ENCODE peak calls at places on chromosomes 6 and 20, in four cellular contexts. One of them, this sample, is unnamed.
A peak's percentile ranks its signal among the peaks of the same experiment; 100 is the strongest.

GRCh38 chr20:19940945-19941590 is 76.1 kb upstream of the NAA20 start:
- DNase-seq in GM12891: no peak
- DNase-seq in GM12878: no peak
- DNase-seq in K562: no peak
- DNase-seq in this sample: peak; percentile 74

GRCh38 chr20:62060631-62061541 is 4.8 kb downstream of the TAF4 start:
- DNase-seq in GM12891: no peak
- DNase-seq in GM12878: no peak
- DNase-seq in K562: no peak
- DNase-seq in this sample: no peak

GRCh38 chr6:9161731-9162130 is 726.4 kb upstream of the SLC35B3 start:
- DNase-seq in GM12891: no peak
- DNase-seq in GM12878: no peak
- DNase-seq in K562: no peak
- DNase-seq in this sample: no peak

GRCh38 chr6:37920667-37921066 is 101.1 kb downstream of the ZFAND3 start:
- DNase-seq in GM12891: no peak
- DNase-seq in GM12878: no peak
- DNase-seq in K562: no peak
- DNase-seq in this sample: no peak

GRCh38 chr6:130796313-130796905 is 30.8 kb upstream of the SMLR1 start:
- DNase-seq in GM12891: no peak
- DNase-seq in GM12878: no peak
- DNase-seq in K562: no peak
- DNase-seq in this sample: no peak

GRCh38 chr6:126657556-126658129 is 317.7 kb downstream of the CENPW start:
- DNase-seq in GM12891: no peak
- DNase-seq in GM12878: no peak
- DNase-seq in K562: peak; percentile 4
- DNase-seq in this sample: no peak

GRCh38 chr6:39416026-39416425 is 93.5 kb upstream of the KCNK16 start:
- DNase-seq in GM12891: no peak
- DNase-seq in GM12878: no peak
- DNase-seq in K562: no peak
- DNase-seq in this sample: no peak

GRCh38 chr6:55895972-55896371 is 20.6 kb upstream of the BMP5 start:
- DNase-seq in GM12891: no peak
- DNase-seq in GM12878: no peak
- DNase-seq in K562: no peak
- DNase-seq in this sample: no peak

GRCh38 chr20:16368645-16369292 is 204.5 kb downstream of the KIF16B start:
- DNase-seq in GM12891: no peak
- DNase-seq in GM12878: no peak
- DNase-seq in K562: no peak
- DNase-seq in this sample: no peak

GRCh38 chr20:2519115-2519815 is 10.6 kb upstream of the ZNF343 start:
- DNase-seq in GM12891: no peak
- DNase-seq in GM12878: no peak
- DNase-seq in K562: no peak
- DNase-seq in this sample: no peak

GRCh38 chr6:26156850-26157149 is 69.6 kb downstream of the HFE start:
- DNase-seq in GM12891: no peak
- DNase-seq in GM12878: no peak
- DNase-seq in K562: no peak
- DNase-seq in this sample: no peak

GRCh38 chr6:158150701-158151100 is 17.4 kb downstream of the SERAC1 start:
- DNase-seq in GM12891: no peak
- DNase-seq in GM12878: no peak
- DNase-seq in K562: no peak
- DNase-seq in this sample: no peak

GRCh38 chr20:7144464-7144863 is 377.0 kb downstream of the BMP2 start:
- DNase-seq in GM12891: no peak
- DNase-seq in GM12878: no peak
- DNase-seq in K562: no peak
- DNase-seq in this sample: no peak

GRCh38 chr6:108074057-108074358 is 533 bp downstream of the OSTM1 start:
- DNase-seq in GM12891: no peak
- DNase-seq in GM12878: no peak
- DNase-seq in K562: no peak
- DNase-seq in this sample: no peak

GRCh38 chr20:9590189-9590588 is 75.8 kb downstream of the LAMP5 start:
- DNase-seq in GM12891: no peak
- DNase-seq in GM12878: no peak
- DNase-seq in K562: no peak
- DNase-seq in this sample: no peak

GRCh38 chr20:34111057-34111711 is 859 bp downstream of the EIF2S2 start:
- DNase-seq in GM12891: no peak
- DNase-seq in GM12878: no peak
- DNase-seq in K562: no peak
- DNase-seq in this sample: no peak

GRCh38 chr6:33147807-33148666 is 44.2 kb downstream of the COL11A2 start:
- DNase-seq in GM12891: no peak
- DNase-seq in GM12878: no peak
- DNase-seq in K562: peak; percentile 38
- DNase-seq in this sample: no peak

GRCh38 chr20:10761786-10762185 is 88.0 kb upstream of the JAG1 start:
- DNase-seq in GM12891: no peak
- DNase-seq in GM12878: no peak
- DNase-seq in K562: no peak
- DNase-seq in this sample: no peak

GRCh38 chr20:43844778-43845614 is 69.7 kb upstream of the TOX2 start:
- DNase-seq in GM12891: no peak
- DNase-seq in GM12878: no peak
- DNase-seq in K562: no peak
- DNase-seq in this sample: no peak

GRCh38 chr6:38806271-38806670 is 91.2 kb downstream of the DNAH8 start:
- DNase-seq in GM12891: no peak
- DNase-seq in GM12878: no peak
- DNase-seq in K562: no peak
- DNase-seq in this sample: no peak

GRCh38 chr6:154448448-154449096 is 61.9 kb downstream of the CNKSR3 start:
- DNase-seq in GM12891: no peak
- DNase-seq in GM12878: no peak
- DNase-seq in K562: no peak
- DNase-seq in this sample: no peak

GRCh38 chr6:25883536-25883935 is 9.5 kb upstream of the SLC17A3 start:
- DNase-seq in GM12891: no peak
- DNase-seq in GM12878: no peak
- DNase-seq in K562: no peak
- DNase-seq in this sample: no peak

GRCh38 chr6:113719056-113719455 is 138.1 kb upstream of the MARCKS start:
- DNase-seq in GM12891: no peak
- DNase-seq in GM12878: no peak
- DNase-seq in K562: no peak
- DNase-seq in this sample: peak; percentile 20

GRCh38 chr6:136136274-136136673 is 113.8 kb downstream of the MTFR2 start:
- DNase-seq in GM12891: no peak
- DNase-seq in GM12878: no peak
- DNase-seq in K562: no peak
- DNase-seq in this sample: no peak

GRCh38 chr6:28207244-28208179 is 17.6 kb upstream of the ZSCAN9 start:
- DNase-seq in GM12891: no peak
- DNase-seq in GM12878: no peak
- DNase-seq in K562: no peak
- DNase-seq in this sample: no peak

GRCh38 chr6:143397229-143398222 is 53.0 kb downstream of the ADAT2 start:
- DNase-seq in GM12891: no peak
- DNase-seq in GM12878: no peak
- DNase-seq in K562: no peak
- DNase-seq in this sample: no peak

GRCh38 chr20:25077610-25078169 is 4.3 kb downstream of the VSX1 start:
- DNase-seq in GM12891: no peak
- DNase-seq in GM12878: no peak
- DNase-seq in K562: no peak
- DNase-seq in this sample: no peak

GRCh38 chr6:139577991-139578604 is 203.7 kb upstream of the CITED2 start:
- DNase-seq in GM12891: no peak
- DNase-seq in GM12878: no peak
- DNase-seq in K562: no peak
- DNase-seq in this sample: no peak

GRCh38 chr20:9059931-9060330 is 9.0 kb upstream of the PLCB4 start:
- DNase-seq in GM12891: no peak
- DNase-seq in GM12878: no peak
- DNase-seq in K562: no peak
- DNase-seq in this sample: no peak

GRCh38 chr6:31174378-31174777 is 3.9 kb upstream of the POU5F1 start:
- DNase-seq in GM12891: no peak
- DNase-seq in GM12878: no peak
- DNase-seq in K562: no peak
- DNase-seq in this sample: no peak

GRCh38 chr6:35679399-35679798 is 9.3 kb downstream of the FKBP5 start:
- DNase-seq in GM12891: no peak
- DNase-seq in GM12878: no peak
- DNase-seq in K562: no peak
- DNase-seq in this sample: no peak

GRCh38 chr6:158853072-158853871 is 34.1 kb upstream of the EZR start:
- DNase-seq in GM12891: peak; percentile 52
- DNase-seq in GM12878: peak; percentile 50
- DNase-seq in K562: peak; percentile 96
- DNase-seq in this sample: peak; percentile 22

GRCh38 chr20:44435630-44436335 is 39.9 kb upstream of the TTPAL start:
- DNase-seq in GM12891: no peak
- DNase-seq in GM12878: no peak
- DNase-seq in K562: no peak
- DNase-seq in this sample: no peak

GRCh38 chr6:141906569-141907080 is 226.1 kb upstream of the GJE1 start:
- DNase-seq in GM12891: no peak
- DNase-seq in GM12878: no peak
- DNase-seq in K562: no peak
- DNase-seq in this sample: no peak

GRCh38 chr6:26030716-26031115 is 56.5 kb upstream of the HFE start:
- DNase-seq in GM12891: no peak
- DNase-seq in GM12878: no peak
- DNase-seq in K562: no peak
- DNase-seq in this sample: no peak

GRCh38 chr20:3663031-3663701 is at the start of gene GFRA4:
- DNase-seq in GM12891: no peak
- DNase-seq in GM12878: no peak
- DNase-seq in K562: no peak
- DNase-seq in this sample: no peak

GRCh38 chr6:94501546-94501945 is 1075.8 kb upstream of the MANEA start:
- DNase-seq in GM12891: no peak
- DNase-seq in GM12878: no peak
- DNase-seq in K562: no peak
- DNase-seq in this sample: peak; percentile 8

GRCh38 chr20:64241061-64241460 is 14.5 kb upstream of the PCMTD2 start:
- DNase-seq in GM12891: no peak
- DNase-seq in GM12878: no peak
- DNase-seq in K562: no peak
- DNase-seq in this sample: no peak

GRCh38 chr6:158630944-158631616 is 13.5 kb downstream of the DYNLT1 start:
- DNase-seq in GM12891: no peak
- DNase-seq in GM12878: no peak
- DNase-seq in K562: no peak
- DNase-seq in this sample: no peak

DNA sequence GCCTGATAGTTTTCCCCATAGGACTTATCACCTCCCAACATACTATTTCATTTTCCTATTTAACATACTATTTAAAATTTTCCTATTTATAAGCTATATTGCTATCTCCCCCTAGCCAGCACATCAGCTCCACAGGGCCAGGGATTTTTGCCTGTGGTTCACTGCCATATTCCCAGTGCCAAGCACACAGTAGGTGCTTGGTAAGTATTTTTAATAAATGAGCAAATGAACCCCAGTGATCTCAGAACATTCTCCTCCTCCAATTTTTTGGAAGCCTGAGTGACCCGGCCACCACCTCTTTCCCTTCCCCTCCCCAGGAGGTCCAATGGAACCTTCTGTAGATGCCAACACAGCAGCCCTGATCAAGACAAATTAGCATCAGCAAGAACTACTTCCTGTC is 33.3 kb downstream of the NFATC2 start:
- DNase-seq in GM12891: no peak
- DNase-seq in GM12878: no peak
- DNase-seq in K562: no peak
- DNase-seq in this sample: no peak
- TF ChIP-seq SPI1 in GM12891: no peak
- TF ChIP-seq SPI1 in GM12878: no peak
- TF ChIP-seq SPI1 in K562: no peak
- TF ChIP-seq SPI1 in this sample: no peak

GRCh38 chr6:167721291-167721690 is 105.4 kb upstream of the AFDN start:
- DNase-seq in GM12891: no peak
- DNase-seq in GM12878: no peak
- DNase-seq in K562: no peak
- DNase-seq in this sample: no peak
- TF ChIP-seq SPI1 in GM12891: no peak
- TF ChIP-seq SPI1 in GM12878: no peak
- TF ChIP-seq SPI1 in K562: no peak
- TF ChIP-seq SPI1 in this sample: no peak

GRCh38 chr6:72619883-72620696 is 1.8 kb upstream of the KCNQ5 start:
- DNase-seq in GM12891: peak; percentile 32
- DNase-seq in GM12878: peak; percentile 65
- DNase-seq in K562: peak; percentile 72
- DNase-seq in this sample: peak; percentile 69
- TF ChIP-seq SPI1 in GM12891: peak; percentile 82
- TF ChIP-seq SPI1 in GM12878: peak; percentile 86
- TF ChIP-seq SPI1 in K562: peak; percentile 69
- TF ChIP-seq SPI1 in this sample: peak; percentile 90

DNA sequence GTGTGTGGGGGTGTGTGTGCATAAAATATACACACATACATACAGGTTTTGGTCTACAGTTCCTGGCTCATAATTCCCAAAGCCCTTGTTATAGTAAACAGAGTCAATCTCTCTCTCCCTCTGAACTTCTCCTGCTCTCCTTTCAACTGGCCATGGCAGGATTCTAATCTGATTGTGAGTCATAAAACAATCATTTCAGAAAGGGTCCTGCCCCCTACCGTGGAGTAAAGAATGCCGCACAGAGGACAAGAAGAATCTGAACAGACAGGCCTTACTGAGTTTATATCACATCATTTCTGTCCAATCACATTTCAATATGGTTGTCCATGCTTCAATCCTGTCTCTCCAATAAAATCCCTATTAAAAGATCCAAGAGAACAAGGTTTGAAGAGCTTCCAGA is 416.9 kb downstream of the FRK start:
- DNase-seq in GM12891: no peak
- DNase-seq in GM12878: no peak
- DNase-seq in K562: no peak
- DNase-seq in this sample: no peak
- TF ChIP-seq SPI1 in GM12891: no peak
- TF ChIP-seq SPI1 in GM12878: no peak
- TF ChIP-seq SPI1 in K562: no peak
- TF ChIP-seq SPI1 in this sample: no peak

GRCh38 chr6:133317704-133318103 is 76.5 kb downstream of the EYA4 start:
- DNase-seq in GM12891: no peak
- DNase-seq in GM12878: no peak
- DNase-seq in K562: no peak
- DNase-seq in this sample: no peak

GRCh38 chr6:133312006-133312405 is 70.8 kb downstream of the EYA4 start:
- DNase-seq in GM12891: no peak
- DNase-seq in GM12878: no peak
- DNase-seq in K562: no peak
- DNase-seq in this sample: no peak

GRCh38 chr6:133313068-133313467 is 71.9 kb downstream of the EYA4 start:
- DNase-seq in GM12891: no peak
- DNase-seq in GM12878: no peak
- DNase-seq in K562: no peak
- DNase-seq in this sample: no peak

GRCh38 chr6:133314951-133315350 is 73.8 kb downstream of the EYA4 start:
- DNase-seq in GM12891: no peak
- DNase-seq in GM12878: no peak
- DNase-seq in K562: no peak
- DNase-seq in this sample: no peak

GRCh38 chr6:133315811-133316210 is 74.7 kb downstream of the EYA4 start:
- DNase-seq in GM12891: no peak
- DNase-seq in GM12878: no peak
- DNase-seq in K562: no peak
- DNase-seq in this sample: no peak
- TF ChIP-seq SPI1 in GM12891: peak; percentile 3
- TF ChIP-seq SPI1 in GM12878: no peak
- TF ChIP-seq SPI1 in K562: no peak
- TF ChIP-seq SPI1 in this sample: peak; percentile 17

This sample was measured in HL-60.